ENCODE peak calls at places on chromosomes 12 and 14, in eight cellular contexts. U, M, H, R, A, F, K and Q are unnamed samples.

GRCh38 chr14:38121280-38121679 is 86.4 kb upstream of the SSTR1 start:
- DNase-seq in U (peak; percentile 17), H (no peak), R (no peak), A (no peak), K (no peak), M (peak; percentile 22), F (no peak), Q (no peak)

GRCh38 chr12:130715150-130715995 is 726 bp downstream of the RIMBP2 start:
- DNase-seq in M (no peak), U (no peak), K (no peak), F (peak; percentile 37), H (no peak), R (no peak), A (no peak), Q (no peak)

GRCh38 chr12:132218915-132219314 is 74.7 kb downstream of the NOC4L start:
- DNase-seq in R (no peak), F (no peak), A (peak; percentile 83), H (no peak), U (peak; percentile 55), K (peak; percentile 51), M (peak; percentile 19), Q (peak; percentile 18)

GRCh38 chr14:105275267-105275946 is 25.4 kb downstream of the BRF1 start:
- DNase-seq in M (no peak), A (peak; percentile 21), K (no peak), H (peak; percentile 69), U (no peak), R (no peak), F (no peak), Q (no peak)

GRCh38 chr12:55652352-55652751 is 15.7 kb downstream of the OR10P1 start:
- DNase-seq in U (no peak), A (no peak), K (no peak), M (no peak), H (no peak), R (no peak), F (no peak), Q (no peak)

GRCh38 chr12:93137656-93138612 is 208.8 kb upstream of the EEA1 start:
- DNase-seq in M (no peak), F (peak; percentile 35), H (peak; percentile 95), U (no peak), A (no peak), K (peak; percentile 60), R (peak; percentile 94), Q (no peak)

GRCh38 chr14:91416744-91417133 is 881 bp downstream of the CCDC88C start:
- DNase-seq in A (no peak), U (peak; percentile 47), H (no peak), F (no peak), K (no peak), M (peak; percentile 29), R (no peak), Q (no peak)

GRCh38 chr12:131044136-131044535 is 90.4 kb downstream of the ADGRD1 start:
- DNase-seq in K (no peak), R (no peak), A (no peak), H (no peak), M (no peak), F (no peak), U (no peak), Q (no peak)

GRCh38 chr14:104694475-104694950 is 5.1 kb downstream of the INF2 start:
- DNase-seq in U (no peak), K (no peak), F (no peak), A (no peak), R (no peak), M (no peak), H (no peak), Q (no peak)

DNA sequence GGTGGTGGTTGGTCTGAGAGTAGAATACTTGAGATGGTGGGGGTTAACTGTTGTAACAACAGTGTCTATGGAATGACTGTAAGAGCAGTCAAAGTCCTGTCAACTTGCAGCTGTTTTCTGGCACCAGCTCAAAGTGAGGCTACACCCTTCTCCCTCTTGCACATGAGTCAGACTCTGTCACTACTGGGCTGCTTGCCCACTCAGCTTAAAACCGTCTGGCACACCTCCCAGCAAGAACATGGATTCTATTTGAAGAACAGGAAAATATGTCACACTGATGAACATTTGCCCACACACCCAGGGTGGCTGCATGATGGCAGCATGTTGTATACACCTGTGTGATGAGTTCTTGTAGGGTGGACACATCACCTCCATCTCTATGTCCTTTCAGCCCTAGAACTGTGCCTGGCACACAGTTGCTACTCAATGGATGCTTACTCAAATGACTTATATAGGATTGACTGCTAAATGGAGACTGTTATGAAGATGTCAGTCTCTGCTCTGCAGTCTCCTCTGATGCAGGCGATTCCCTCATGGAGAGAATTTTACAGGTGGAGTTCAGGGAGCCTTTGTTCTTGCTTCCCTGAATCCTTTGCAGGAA is 19.3 kb upstream of the SERPINA6 start:
- DNase-seq in U (no peak), H (peak; percentile 100), M (peak; percentile 1), R (peak; percentile 96), K (peak; percentile 90), A (no peak), F (peak; percentile 92), Q (no peak)
- H3K4me2 ChIP-seq in U (no peak overlapping the region), H (peak overlapping the region; percentile 73), M (no peak overlapping the region), R (peak overlapping the region; percentile 51), K (peak overlapping the region; percentile 60), A (no peak overlapping the region), F (no peak overlapping the region), Q (no peak overlapping the region)

DNA sequence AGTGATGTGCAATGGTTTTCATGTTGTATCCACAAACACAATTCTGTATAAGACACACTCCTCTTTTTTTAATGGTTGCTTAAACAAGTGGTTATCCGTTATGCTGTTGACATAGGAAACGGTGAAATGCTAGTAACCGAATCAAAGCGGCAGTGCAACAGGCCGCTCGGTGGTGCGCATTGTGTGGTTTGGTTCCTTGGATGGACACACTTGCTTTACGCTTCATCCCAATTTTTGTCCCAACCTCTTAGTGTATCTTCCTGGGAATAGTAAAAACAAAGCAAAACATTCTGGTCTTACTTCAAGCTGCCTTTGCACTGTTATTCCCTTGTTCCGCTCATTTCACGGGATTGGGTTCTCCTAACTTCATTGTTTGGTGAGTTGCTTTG is 625 bp upstream of the PTGER2 start:
- DNase-seq in U (no peak), K (no peak), F (no peak), R (no peak), A (no peak), H (peak; percentile 52), M (peak; percentile 3), Q (no peak)
- H3K4me1 ChIP-seq in U (peaks cover 5% of the 10 kb centered on the region), K (no peaks in the 10 kb centered on the region), F (peaks cover 8% of the 10 kb centered on the region), R (peaks cover 14% of the 10 kb centered on the region), A (peaks cover 2% of the 10 kb centered on the region), H (peaks cover 13% of the 10 kb centered on the region), M (peaks cover 11% of the 10 kb centered on the region), Q (peaks cover 12% of the 10 kb centered on the region)

DNA sequence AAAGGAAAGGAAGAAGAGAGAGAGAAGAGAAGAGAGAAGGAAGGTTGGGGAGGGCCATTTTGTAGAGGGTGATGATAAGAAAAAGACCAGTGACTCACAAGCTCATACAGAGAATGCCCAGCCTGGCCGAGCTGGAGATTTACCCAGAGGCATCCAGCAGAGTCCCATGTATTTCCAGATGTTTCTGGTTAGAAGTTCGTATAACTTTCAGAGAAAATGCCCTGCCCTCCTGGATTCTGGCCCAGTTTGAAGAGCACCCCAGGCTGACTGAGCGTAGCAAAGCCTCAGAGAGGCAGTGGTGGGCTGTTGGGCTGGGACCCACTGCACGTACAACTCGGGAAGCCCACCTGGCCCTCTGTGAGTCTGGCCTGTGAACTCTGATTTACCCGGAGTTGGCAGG is 221.8 kb downstream of the SLC41A2 start:
- DNase-seq in K (no peak), A (no peak), F (peak; percentile 70), M (no peak), R (no peak), U (no peak), H (peak; percentile 95), Q (no peak)
- H3K4me2 ChIP-seq in K (no peak overlapping the region), A (no peak overlapping the region), F (no peak overlapping the region), M (no peak overlapping the region), R (no peak overlapping the region), U (no peak overlapping the region), H (peak overlapping the region; percentile 54), Q (no peak overlapping the region)

DNA sequence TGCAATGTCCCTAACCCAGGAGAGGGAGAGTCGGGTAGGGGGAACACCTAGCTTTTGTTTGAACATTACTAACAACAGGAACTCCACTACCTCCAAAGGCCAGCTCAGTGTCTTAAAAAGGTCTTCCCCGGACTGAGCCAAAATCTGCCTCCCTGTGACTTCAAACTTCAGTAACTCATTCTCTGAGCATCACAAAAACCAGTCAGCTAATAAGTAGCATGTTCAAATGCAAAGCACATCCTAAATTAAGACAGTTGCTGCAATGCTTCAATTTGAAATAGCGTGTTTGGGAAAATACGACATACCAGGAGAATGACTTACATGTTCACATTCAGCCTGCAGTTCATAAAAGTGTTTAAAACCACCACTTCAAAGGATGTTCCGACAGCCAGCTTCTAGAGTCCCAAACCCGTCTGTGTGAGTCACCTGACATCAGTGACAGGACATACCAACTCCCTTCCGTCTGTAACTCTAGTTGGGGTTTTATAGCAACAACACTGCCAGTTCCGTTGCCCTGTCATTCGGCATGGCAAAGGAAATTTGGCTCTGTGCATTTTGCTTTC is 13.0 kb downstream of the ZFP36L1 start:
- DNase-seq in M (peak; percentile 55), A (no peak), U (no peak), K (peak; percentile 76), F (peak; percentile 87), H (peak; percentile 97), R (no peak), Q (no peak)
- H3K4me1 ChIP-seq in M (peaks cover 36% of the 10 kb centered on the region), A (no peaks in the 10 kb centered on the region), U (peaks cover 24% of the 10 kb centered on the region), K (peaks cover 64% of the 10 kb centered on the region), F (peaks cover 54% of the 10 kb centered on the region), H (peaks cover 51% of the 10 kb centered on the region), R (peaks cover 27% of the 10 kb centered on the region), Q (no peaks in the 10 kb centered on the region)

GRCh38 chr14:54182419-54183040 is 214.3 kb upstream of the CDKN3 start:
- DNase-seq in F (no peak), K (no peak), A (no peak), U (no peak), M (peak; percentile 75), R (no peak), H (peak; percentile 91), Q (no peak)
- H3K4me2 ChIP-seq in F (no peak overlapping the region), K (peak overlapping the region; percentile 9), A (no peak overlapping the region), U (no peak overlapping the region), M (peak overlapping the region; percentile 42), R (peak overlapping the region; percentile 42), H (peak overlapping the region; percentile 2), Q (no peak overlapping the region)

DNA sequence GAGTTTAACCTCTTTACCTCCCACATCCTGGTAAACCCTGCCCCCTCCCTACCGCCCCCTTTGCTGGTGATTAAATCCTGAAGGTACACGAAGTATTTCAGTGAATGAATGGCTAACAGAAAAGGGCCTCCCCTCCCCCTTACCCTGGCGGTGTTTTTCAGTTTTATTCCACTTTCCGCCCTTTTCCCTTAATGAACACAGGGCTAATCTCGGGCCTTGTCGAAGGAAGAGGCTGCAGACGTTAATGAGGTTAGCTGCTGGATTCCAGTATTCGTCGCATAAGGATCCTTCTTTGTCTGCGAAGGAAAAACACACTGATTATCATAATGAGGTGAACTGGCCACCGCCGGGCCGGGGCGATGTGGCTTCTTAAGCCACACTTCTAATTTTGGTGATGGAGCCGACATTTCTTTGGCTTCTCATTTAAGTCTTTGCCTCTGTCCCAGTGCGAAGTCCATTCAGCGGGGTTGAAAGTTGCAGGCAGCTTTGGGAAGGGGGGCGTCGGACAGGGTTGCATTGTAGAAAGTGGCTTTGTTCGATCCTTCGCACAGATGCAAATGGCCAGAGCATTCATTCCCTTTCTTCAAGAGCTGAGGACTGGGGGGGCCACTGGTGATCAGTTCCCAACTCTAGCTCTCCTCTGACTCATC is 6.5 kb downstream of the MEG3 start:
- DNase-seq in M (no peak), U (no peak), F (no peak), K (no peak), R (no peak), A (no peak), H (no peak), Q (no peak)
- H3K4me1 ChIP-seq in M (no peaks in the 10 kb centered on the region), U (no peaks in the 10 kb centered on the region), F (peaks cover 11% of the 10 kb centered on the region), K (no peaks in the 10 kb centered on the region), R (no peaks in the 10 kb centered on the region), A (peaks cover 5% of the 10 kb centered on the region), H (no peaks in the 10 kb centered on the region), Q (no peaks in the 10 kb centered on the region)

GRCh38 chr12:118052324-118053070 is 8.5 kb downstream of the WSB2 start:
- DNase-seq in U (no peak), H (peak; percentile 96), F (peak; percentile 89), R (peak; percentile 93), K (peak; percentile 96), A (peak; percentile 35), M (peak; percentile 96), Q (no peak)
- H3K4me2 ChIP-seq in U (no peak overlapping the region), H (peak overlapping the region; percentile 40), F (peak overlapping the region; percentile 50), R (peak overlapping the region; percentile 19), K (peak overlapping the region; percentile 80), A (no peak overlapping the region), M (peak overlapping the region; percentile 30), Q (no peak overlapping the region)